ENCODE peak calls at places on chromosomes 6 and 20, in six cellular contexts. One of them, this sample, is unnamed.
A peak's percentile ranks its signal among the peaks of the same experiment; 100 is the strongest.

GRCh38 chr6:158460602-158461092 is 99.2 kb upstream of the TMEM181 start:
- DNase-seq in tibial artery: no peak
- DNase-seq in naive thymus-derived CD8-positive, alpha-beta T cell: no peak
- DNase-seq in GM10248: no peak
- DNase-seq in CD8-positive, alpha-beta T cell: no peak
- DNase-seq in Panc1: no peak
- DNase-seq in this sample: peak; percentile 84

GRCh38 chr6:22827760-22828159 is 258.4 kb downstream of the HDGFL1 start:
- DNase-seq in tibial artery: no peak
- DNase-seq in naive thymus-derived CD8-positive, alpha-beta T cell: no peak
- DNase-seq in GM10248: no peak
- DNase-seq in CD8-positive, alpha-beta T cell: no peak
- DNase-seq in Panc1: peak; percentile 5
- DNase-seq in this sample: peak; percentile 48

GRCh38 chr6:43669922-43670622 is 17.5 kb downstream of the MRPS18A start:
- DNase-seq in tibial artery: no peak
- DNase-seq in naive thymus-derived CD8-positive, alpha-beta T cell: no peak
- DNase-seq in GM10248: peak; percentile 55
- DNase-seq in CD8-positive, alpha-beta T cell: no peak
- DNase-seq in Panc1: no peak
- DNase-seq in this sample: no peak

GRCh38 chr6:114281496-114281895 is 61.3 kb downstream of the HS3ST5 start:
- DNase-seq in tibial artery: no peak
- DNase-seq in naive thymus-derived CD8-positive, alpha-beta T cell: no peak
- DNase-seq in GM10248: no peak
- DNase-seq in CD8-positive, alpha-beta T cell: no peak
- DNase-seq in Panc1: no peak
- DNase-seq in this sample: no peak

GRCh38 chr20:9838035-9838377 is 870 bp downstream of the PAK5 start:
- DNase-seq in tibial artery: no peak
- DNase-seq in naive thymus-derived CD8-positive, alpha-beta T cell: no peak
- DNase-seq in GM10248: no peak
- DNase-seq in CD8-positive, alpha-beta T cell: no peak
- DNase-seq in Panc1: no peak
- DNase-seq in this sample: peak; percentile 1

GRCh38 chr6:119348308-119349040 is 1.1 kb downstream of the MAN1A1 start:
- DNase-seq in tibial artery: peak; percentile 69
- DNase-seq in naive thymus-derived CD8-positive, alpha-beta T cell: peak; percentile 25
- DNase-seq in GM10248: peak; percentile 45
- DNase-seq in CD8-positive, alpha-beta T cell: peak; percentile 15
- DNase-seq in Panc1: no peak
- DNase-seq in this sample: peak; percentile 21

GRCh38 chr6:2850480-2851150 is 9.0 kb upstream of the SERPINB1 start:
- DNase-seq in tibial artery: no peak
- DNase-seq in naive thymus-derived CD8-positive, alpha-beta T cell: no peak
- DNase-seq in GM10248: no peak
- DNase-seq in CD8-positive, alpha-beta T cell: no peak
- DNase-seq in Panc1: no peak
- DNase-seq in this sample: peak; percentile 66

GRCh38 chr6:160973856-160974255 is 17.7 kb upstream of the MAP3K4 start:
- DNase-seq in tibial artery: no peak
- DNase-seq in naive thymus-derived CD8-positive, alpha-beta T cell: no peak
- DNase-seq in GM10248: no peak
- DNase-seq in CD8-positive, alpha-beta T cell: no peak
- DNase-seq in Panc1: no peak
- DNase-seq in this sample: no peak

GRCh38 chr6:50952092-50952932 is 133.6 kb downstream of the TFAP2B start:
- DNase-seq in tibial artery: no peak
- DNase-seq in naive thymus-derived CD8-positive, alpha-beta T cell: no peak
- DNase-seq in GM10248: no peak
- DNase-seq in CD8-positive, alpha-beta T cell: no peak
- DNase-seq in Panc1: no peak
- DNase-seq in this sample: peak; percentile 66

GRCh38 chr20:35837577-35838195 is 65.9 kb downstream of the PHF20 start:
- DNase-seq in tibial artery: no peak
- DNase-seq in naive thymus-derived CD8-positive, alpha-beta T cell: no peak
- DNase-seq in GM10248: no peak
- DNase-seq in CD8-positive, alpha-beta T cell: no peak
- DNase-seq in Panc1: no peak
- DNase-seq in this sample: peak; percentile 55

GRCh38 chr6:38776515-38776914 is 61.4 kb downstream of the DNAH8 start:
- DNase-seq in tibial artery: no peak
- DNase-seq in naive thymus-derived CD8-positive, alpha-beta T cell: no peak
- DNase-seq in GM10248: no peak
- DNase-seq in CD8-positive, alpha-beta T cell: no peak
- DNase-seq in Panc1: no peak
- DNase-seq in this sample: peak; percentile 86

GRCh38 chr20:23305098-23305497 is 45.5 kb upstream of the NXT1 start:
- DNase-seq in tibial artery: no peak
- DNase-seq in naive thymus-derived CD8-positive, alpha-beta T cell: no peak
- DNase-seq in GM10248: no peak
- DNase-seq in CD8-positive, alpha-beta T cell: no peak
- DNase-seq in Panc1: no peak
- DNase-seq in this sample: peak; percentile 57

GRCh38 chr6:6631526-6632276 is 43.2 kb downstream of the LY86 start:
- DNase-seq in tibial artery: no peak
- DNase-seq in naive thymus-derived CD8-positive, alpha-beta T cell: no peak
- DNase-seq in GM10248: no peak
- DNase-seq in CD8-positive, alpha-beta T cell: no peak
- DNase-seq in Panc1: no peak
- DNase-seq in this sample: peak; percentile 44

GRCh38 chr6:108361312-108361932 is 66.6 kb downstream of the AFG1L start:
- DNase-seq in tibial artery: no peak
- DNase-seq in naive thymus-derived CD8-positive, alpha-beta T cell: no peak
- DNase-seq in GM10248: no peak
- DNase-seq in CD8-positive, alpha-beta T cell: no peak
- DNase-seq in Panc1: no peak
- DNase-seq in this sample: peak; percentile 19

GRCh38 chr6:151539506-151540268 is 45.9 kb downstream of the CCDC170 start:
- DNase-seq in tibial artery: no peak
- DNase-seq in naive thymus-derived CD8-positive, alpha-beta T cell: no peak
- DNase-seq in GM10248: no peak
- DNase-seq in CD8-positive, alpha-beta T cell: no peak
- DNase-seq in Panc1: no peak
- DNase-seq in this sample: no peak

GRCh38 chr6:16302721-16303552 is 64.5 kb downstream of the GMPR start:
- DNase-seq in tibial artery: peak; percentile 46
- DNase-seq in naive thymus-derived CD8-positive, alpha-beta T cell: no peak
- DNase-seq in GM10248: no peak
- DNase-seq in CD8-positive, alpha-beta T cell: no peak
- DNase-seq in Panc1: no peak
- DNase-seq in this sample: no peak

GRCh38 chr6:19866199-19866872 is 29.2 kb downstream of the ID4 start:
- DNase-seq in tibial artery: no peak
- DNase-seq in naive thymus-derived CD8-positive, alpha-beta T cell: no peak
- DNase-seq in GM10248: no peak
- DNase-seq in CD8-positive, alpha-beta T cell: no peak
- DNase-seq in Panc1: no peak
- DNase-seq in this sample: no peak

GRCh38 chr6:33211136-33211535 is 2.8 kb downstream of the RING1 start:
- DNase-seq in tibial artery: no peak
- DNase-seq in naive thymus-derived CD8-positive, alpha-beta T cell: no peak
- DNase-seq in GM10248: no peak
- DNase-seq in CD8-positive, alpha-beta T cell: no peak
- DNase-seq in Panc1: no peak
- DNase-seq in this sample: no peak

GRCh38 chr6:41359617-41360313 is 24.4 kb downstream of the NCR2 start:
- DNase-seq in tibial artery: no peak
- DNase-seq in naive thymus-derived CD8-positive, alpha-beta T cell: no peak
- DNase-seq in GM10248: no peak
- DNase-seq in CD8-positive, alpha-beta T cell: no peak
- DNase-seq in Panc1: no peak
- DNase-seq in this sample: no peak

GRCh38 chr6:129667621-129668020 is 42.4 kb downstream of the ARHGAP18 start:
- DNase-seq in tibial artery: no peak
- DNase-seq in naive thymus-derived CD8-positive, alpha-beta T cell: no peak
- DNase-seq in GM10248: no peak
- DNase-seq in CD8-positive, alpha-beta T cell: no peak
- DNase-seq in Panc1: no peak
- DNase-seq in this sample: peak; percentile 86

GRCh38 chr6:35725721-35726438 is 11.0 kb upstream of the ARMC12 start:
- DNase-seq in tibial artery: peak; percentile 96
- DNase-seq in naive thymus-derived CD8-positive, alpha-beta T cell: no peak
- DNase-seq in GM10248: no peak
- DNase-seq in CD8-positive, alpha-beta T cell: no peak
- DNase-seq in Panc1: no peak
- DNase-seq in this sample: peak; percentile 73

GRCh38 chr6:17536586-17536985 is 63.5 kb upstream of the FAM8A1 start:
- DNase-seq in tibial artery: no peak
- DNase-seq in naive thymus-derived CD8-positive, alpha-beta T cell: no peak
- DNase-seq in GM10248: peak; percentile 47
- DNase-seq in CD8-positive, alpha-beta T cell: no peak
- DNase-seq in Panc1: no peak
- DNase-seq in this sample: no peak

GRCh38 chr20:48921168-48921882 is at the start of gene ARFGEF2:
- DNase-seq in tibial artery: peak; percentile 95
- DNase-seq in naive thymus-derived CD8-positive, alpha-beta T cell: peak; percentile 88
- DNase-seq in GM10248: peak; percentile 98
- DNase-seq in CD8-positive, alpha-beta T cell: peak; percentile 86
- DNase-seq in Panc1: peak; percentile 68
- DNase-seq in this sample: peak; percentile 90

GRCh38 chr6:150196942-150197745 is 54.3 kb downstream of the PPP1R14C start:
- DNase-seq in tibial artery: no peak
- DNase-seq in naive thymus-derived CD8-positive, alpha-beta T cell: no peak
- DNase-seq in GM10248: no peak
- DNase-seq in CD8-positive, alpha-beta T cell: no peak
- DNase-seq in Panc1: no peak
- DNase-seq in this sample: no peak

GRCh38 chr6:135183532-135184440 is 2.7 kb downstream of the MYB start:
- DNase-seq in tibial artery: no peak
- DNase-seq in naive thymus-derived CD8-positive, alpha-beta T cell: peak; percentile 62
- DNase-seq in GM10248: peak; percentile 64
- DNase-seq in CD8-positive, alpha-beta T cell: peak; percentile 61
- DNase-seq in Panc1: peak; percentile 62
- DNase-seq in this sample: peak; percentile 64

GRCh38 chr6:137341721-137342195 is 122.6 kb upstream of the IFNGR1 start:
- DNase-seq in tibial artery: no peak
- DNase-seq in naive thymus-derived CD8-positive, alpha-beta T cell: peak; percentile 32
- DNase-seq in GM10248: peak; percentile 29
- DNase-seq in CD8-positive, alpha-beta T cell: peak; percentile 46
- DNase-seq in Panc1: no peak
- DNase-seq in this sample: no peak

GRCh38 chr6:18997375-18997826 is 610.3 kb downstream of the RNF144B start:
- DNase-seq in tibial artery: no peak
- DNase-seq in naive thymus-derived CD8-positive, alpha-beta T cell: no peak
- DNase-seq in GM10248: peak; percentile 41
- DNase-seq in CD8-positive, alpha-beta T cell: no peak
- DNase-seq in Panc1: peak; percentile 15
- DNase-seq in this sample: peak; percentile 69